ENCODE peak calls at places on chromosome 15, in eight cellular contexts. B, S, W, U, P, K, O and A are unnamed samples. For H3K27me3 and H3K36me3, the result is how much of the 10 kb centered on the place peaks cover.

GRCh38 chr15:34435658-34436057 is 1.9 kb downstream of the GOLGA8A start:
- DNase-seq in B (no peak), S (no peak), W (no peak), U (no peak), P (no peak), K (no peak), O (peak), A (no peak)

GRCh38 chr15:54280726-54281125 is 302.5 kb downstream of the UNC13C start:
- DNase-seq in B (no peak), S (no peak), W (no peak), U (no peak), P (no peak), K (no peak), O (no peak), A (no peak)

GRCh38 chr15:52567886-52568568 is 803 bp downstream of the ARPP19 start:
- DNase-seq in B (peak), S (peak), W (no peak), U (no peak), P (peak), K (peak), O (peak), A (peak)

GRCh38 chr15:96073908-96074307 is 256.6 kb upstream of the NR2F2 start:
- DNase-seq in B (no peak), S (no peak), W (no peak), U (no peak), P (no peak), K (no peak), O (peak), A (no peak)

GRCh38 chr15:74724570-74725240 is 623 bp downstream of the CYP1A1 start:
- DNase-seq in B (no peak), S (no peak), W (no peak), U (no peak), P (no peak), K (no peak), O (no peak), A (no peak)

GRCh38 chr15:68208641-68209240 is 3.6 kb upstream of the CALML4 start:
- DNase-seq in B (no peak), S (no peak), W (no peak), U (no peak), P (no peak), K (no peak), O (no peak), A (peak)

GRCh38 chr15:65286069-65286703 is 497 bp downstream of the PARP16 start:
- DNase-seq in B (peak), S (peak), W (no peak), U (no peak), P (no peak), K (peak), O (peak), A (peak)

GRCh38 chr15:35115155-35115725 is 30.1 kb upstream of the NANOGP8 start:
- DNase-seq in B (no peak), S (no peak), W (no peak), U (no peak), P (no peak), K (no peak), O (peak), A (no peak)

GRCh38 chr15:41281236-41281635 is 50.2 kb downstream of the CHP1 start:
- DNase-seq in B (peak), S (peak), W (no peak), U (no peak), P (no peak), K (no peak), O (no peak), A (no peak)

GRCh38 chr15:40106203-40107161 is 2.2 kb downstream of the BMF start:
- DNase-seq in B (peak), S (peak), W (peak), U (peak), P (peak), K (peak), O (peak), A (peak)

GRCh38 chr15:78681306-78682012 is 40.4 kb upstream of the CHRNB4 start:
- DNase-seq in B (no peak), S (no peak), W (peak), U (no peak), P (peak), K (no peak), O (no peak), A (no peak)

GRCh38 chr15:67133738-67134576 is 68.6 kb downstream of the SMAD3 start:
- DNase-seq in B (peak), S (no peak), W (peak), U (no peak), P (no peak), K (peak), O (no peak), A (no peak)

GRCh38 chr15:58241872-58242271 is 103.7 kb downstream of the AQP9 start:
- DNase-seq in B (no peak), S (peak), W (peak), U (no peak), P (peak), K (no peak), O (peak), A (peak)

GRCh38 chr15:41494190-41494921 is 682 bp downstream of the ITPKA start:
- DNase-seq in B (peak), S (peak), W (peak), U (no peak), P (peak), K (peak), O (peak), A (peak)

GRCh38 chr15:59701880-59702279 is 12.8 kb upstream of the BNIP2 start:
- DNase-seq in B (no peak), S (no peak), W (no peak), U (no peak), P (peak), K (no peak), O (no peak), A (no peak)

GRCh38 chr15:40543631-40544294 is 21.1 kb downstream of the CCDC32 start:
- DNase-seq in B (no peak), S (no peak), W (no peak), U (no peak), P (no peak), K (no peak), O (no peak), A (no peak)

GRCh38 chr15:62337934-62338333 is 172.8 kb upstream of the C2CD4B start:
- DNase-seq in B (no peak), S (peak), W (no peak), U (no peak), P (no peak), K (no peak), O (no peak), A (no peak)

GRCh38 chr15:41513282-41514227 is at the start of gene LTK:
- DNase-seq in B (peak), S (no peak), W (peak), U (no peak), P (peak), K (peak), O (peak), A (peak)

GRCh38 chr15:49863431-49864205 is 242.8 kb downstream of the DTWD1 start:
- DNase-seq in B (peak), S (no peak), W (no peak), U (no peak), P (no peak), K (no peak), O (no peak), A (no peak)

GRCh38 chr15:58525926-58526538 is 94.2 kb downstream of the LIPC start:
- DNase-seq in B (peak), S (no peak), W (no peak), U (no peak), P (no peak), K (no peak), O (no peak), A (no peak)

GRCh38 chr15:55799287-55800212 is 56.6 kb upstream of the PRTG start:
- DNase-seq in B (peak), S (peak), W (peak), U (peak), P (peak), K (peak), O (peak), A (peak)

DNA sequence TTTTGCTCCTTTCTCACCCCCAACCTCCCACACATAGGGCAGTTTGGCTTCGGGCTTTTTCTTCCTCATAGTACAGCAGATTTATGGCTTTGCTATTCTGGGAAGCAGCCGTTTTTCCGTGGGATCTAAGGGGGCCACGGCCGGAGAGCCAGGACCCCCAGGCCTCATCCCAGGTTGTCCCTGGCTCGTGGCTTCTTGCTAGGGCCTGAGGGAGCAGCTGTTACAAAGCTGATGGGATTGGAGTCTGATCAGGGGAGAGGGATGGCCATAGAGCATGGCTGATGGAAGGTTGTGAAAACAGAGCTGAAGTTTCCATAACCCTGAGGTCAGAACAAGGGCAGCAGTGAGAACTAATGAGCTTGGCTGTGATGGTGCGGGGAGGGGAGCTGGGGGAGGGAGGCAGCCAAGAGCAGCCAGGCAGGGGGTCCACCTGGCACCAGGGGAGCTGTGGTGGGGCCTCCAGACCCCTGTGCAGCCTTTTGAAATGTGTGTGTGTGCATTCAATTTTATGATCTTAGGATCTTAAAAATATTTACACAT is 63.0 kb downstream of the LINGO1 start:
- DNase-seq in B (no peak), S (no peak), W (no peak), U (no peak), P (peak), K (no peak), O (peak), A (no peak)
- H3K4me3 ChIP-seq in B (no peak), S (no peak), W (no peak), U (peak), P (no peak), K (no peak), O (no peak), A (no peak)

GRCh38 chr15:89482139-89482538 is 14.2 kb downstream of the RHCG start:
- DNase-seq in B (peak), S (no peak), W (no peak), U (no peak), P (no peak), K (no peak), O (no peak), A (no peak)

GRCh38 chr15:89479173-89479572 is 17.2 kb downstream of the RHCG start:
- DNase-seq in B (no peak), S (no peak), W (no peak), U (no peak), P (no peak), K (no peak), O (no peak), A (no peak)

GRCh38 chr15:89477411-89478242 is 18.8 kb downstream of the RHCG start:
- DNase-seq in B (no peak), S (no peak), W (no peak), U (no peak), P (no peak), K (no peak), O (no peak), A (no peak)

GRCh38 chr15:89483079-89483478 is 13.3 kb downstream of the RHCG start:
- DNase-seq in B (no peak), S (no peak), W (no peak), U (no peak), P (no peak), K (no peak), O (no peak), A (no peak)

DNA sequence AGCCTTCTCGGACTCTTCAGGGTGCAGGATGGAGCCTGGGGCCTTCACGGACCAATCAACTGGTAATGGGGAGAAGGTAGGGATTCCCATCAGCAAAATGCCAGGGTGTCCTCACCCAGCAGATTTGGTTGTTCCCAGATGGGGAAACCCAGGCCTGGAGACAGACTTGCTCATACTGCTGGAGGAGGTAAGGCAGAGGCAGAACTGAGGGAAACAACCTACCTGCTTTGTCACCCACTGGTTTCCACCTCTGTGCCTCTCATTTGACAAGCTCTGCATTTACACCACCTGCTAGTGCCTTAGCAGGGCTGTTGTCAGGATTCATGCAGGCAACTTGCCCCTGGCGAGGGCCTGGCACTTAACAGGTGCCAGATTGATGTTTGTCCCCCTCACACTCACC is 15.9 kb downstream of the RHCG start:
- DNase-seq in B (no peak), S (no peak), W (no peak), U (no peak), P (no peak), K (no peak), O (no peak), A (no peak)
- H3K27me3 ChIP-seq in B (under half), S (under half), W (under half), U (under half), P (under half), K (under half), O (under half), A (under half)

GRCh38 chr15:83651541-83651940 is 2.4 kb upstream of the ADAMTSL3 start:
- DNase-seq in B (no peak), S (peak), W (no peak), U (no peak), P (no peak), K (no peak), O (no peak), A (no peak)

GRCh38 chr15:83654379-83655236 is 685 bp downstream of the ADAMTSL3 start:
- DNase-seq in B (peak), S (peak), W (peak), U (no peak), P (peak), K (no peak), O (no peak), A (peak)

GRCh38 chr15:83652606-83653204 is 1.2 kb upstream of the ADAMTSL3 start:
- DNase-seq in B (no peak), S (no peak), W (no peak), U (no peak), P (no peak), K (no peak), O (no peak), A (no peak)

GRCh38 chr15:83653639-83654378 is at the start of gene ADAMTSL3:
- DNase-seq in B (peak), S (peak), W (peak), U (no peak), P (peak), K (peak), O (no peak), A (peak)

GRCh38 chr15:83653288-83653638 is 660 bp upstream of the ADAMTSL3 start:
- DNase-seq in B (no peak), S (no peak), W (no peak), U (no peak), P (no peak), K (no peak), O (no peak), A (no peak)
- H3K36me3 ChIP-seq in B (under half), S (under half), W (under half), U (under half), P (under half), K (under half), O (under half), A (under half)

GRCh38 chr15:29970402-29970695 is 112.4 kb upstream of the GOLGA8J start:
- DNase-seq in B (peak), S (peak), W (no peak), U (no peak), P (no peak), K (no peak), O (no peak), A (no peak)

GRCh38 chr15:29962404-29962803 is 120.4 kb upstream of the GOLGA8J start:
- DNase-seq in B (no peak), S (no peak), W (peak), U (no peak), P (no peak), K (no peak), O (no peak), A (peak)

GRCh38 chr15:29969587-29970401 is 113.0 kb upstream of the GOLGA8J start:
- DNase-seq in B (no peak), S (peak), W (no peak), U (no peak), P (no peak), K (no peak), O (no peak), A (no peak)

GRCh38 chr15:29972051-29972450 is 110.7 kb upstream of the GOLGA8J start:
- DNase-seq in B (no peak), S (no peak), W (no peak), U (no peak), P (no peak), K (no peak), O (no peak), A (no peak)

GRCh38 chr15:29968099-29968892 is 114.5 kb upstream of the GOLGA8J start:
- DNase-seq in B (peak), S (peak), W (peak), U (no peak), P (peak), K (no peak), O (no peak), A (peak)
- H3K4me3 ChIP-seq in B (peak), S (peak), W (peak), U (peak), P (peak), K (peak), O (no peak), A (peak)